ENCODE peak calls at places on chromosomes 3 and 15, in eight cellular contexts. One of them, this sample, is unnamed.

GRCh38 chr3:14403636-14404395 is 1.4 kb downstream of the SLC6A6 start:
- DNase-seq in stimulated activated CD8-positive, alpha-beta memory T cell treated with anti-CD3 and anti-CD28 coated beads, Interleukin-15, amount 100 ng/mL, for 24 hours: no peak
- DNase-seq in stimulated activated CD4-positive, alpha-beta T cell treated with anti-CD3 and anti-CD28 coated beads, Interleukin-2, amount 100 ng/mL, for 48 hours: no peak
- DNase-seq in activated naive CD8-positive, alpha-beta T cell treated with anti-CD3 and anti-CD28 coated beads, Interleukin-2, amount 50 U/mL, for 24 hours: no peak
- DNase-seq in breast epithelium: no peak
- DNase-seq in posterior cingulate gyrus: no peak
- DNase-seq in T-helper 17 cell: no peak
- DNase-seq in kidney epithelial cell: no peak
- DNase-seq in this sample: peak; percentile 78

GRCh38 chr15:47870956-47871625 is 153.8 kb downstream of the SEMA6D start:
- DNase-seq in activated naive CD8-positive, alpha-beta T cell treated with anti-CD3 and anti-CD28 coated beads, Interleukin-2, amount 50 U/mL, for 24 hours: no peak
- DNase-seq in posterior cingulate gyrus: no peak
- DNase-seq in T-helper 17 cell: no peak
- DNase-seq in breast epithelium: no peak
- DNase-seq in stimulated activated CD4-positive, alpha-beta T cell treated with anti-CD3 and anti-CD28 coated beads, Interleukin-2, amount 100 ng/mL, for 48 hours: no peak
- DNase-seq in stimulated activated CD8-positive, alpha-beta memory T cell treated with anti-CD3 and anti-CD28 coated beads, Interleukin-15, amount 100 ng/mL, for 24 hours: no peak
- DNase-seq in kidney epithelial cell: no peak
- DNase-seq in this sample: peak; percentile 58

GRCh38 chr15:75203017-75203907 is 1.6 kb downstream of the C15orf39 start:
- DNase-seq in stimulated activated CD4-positive, alpha-beta T cell treated with anti-CD3 and anti-CD28 coated beads, Interleukin-2, amount 100 ng/mL, for 48 hours: no peak
- DNase-seq in T-helper 17 cell: no peak
- DNase-seq in kidney epithelial cell: no peak
- DNase-seq in activated naive CD8-positive, alpha-beta T cell treated with anti-CD3 and anti-CD28 coated beads, Interleukin-2, amount 50 U/mL, for 24 hours: no peak
- DNase-seq in stimulated activated CD8-positive, alpha-beta memory T cell treated with anti-CD3 and anti-CD28 coated beads, Interleukin-15, amount 100 ng/mL, for 24 hours: no peak
- DNase-seq in breast epithelium: no peak
- DNase-seq in posterior cingulate gyrus: no peak
- DNase-seq in this sample: no peak

GRCh38 chr3:187941135-187941847 is 196.0 kb upstream of the BCL6 start:
- DNase-seq in T-helper 17 cell: no peak
- DNase-seq in kidney epithelial cell: no peak
- DNase-seq in activated naive CD8-positive, alpha-beta T cell treated with anti-CD3 and anti-CD28 coated beads, Interleukin-2, amount 50 U/mL, for 24 hours: no peak
- DNase-seq in breast epithelium: no peak
- DNase-seq in posterior cingulate gyrus: no peak
- DNase-seq in stimulated activated CD8-positive, alpha-beta memory T cell treated with anti-CD3 and anti-CD28 coated beads, Interleukin-15, amount 100 ng/mL, for 24 hours: no peak
- DNase-seq in stimulated activated CD4-positive, alpha-beta T cell treated with anti-CD3 and anti-CD28 coated beads, Interleukin-2, amount 100 ng/mL, for 48 hours: no peak
- DNase-seq in this sample: no peak

GRCh38 chr3:56110886-56111285 is 357.4 kb downstream of the ERC2 start:
- DNase-seq in stimulated activated CD8-positive, alpha-beta memory T cell treated with anti-CD3 and anti-CD28 coated beads, Interleukin-15, amount 100 ng/mL, for 24 hours: no peak
- DNase-seq in posterior cingulate gyrus: no peak
- DNase-seq in kidney epithelial cell: no peak
- DNase-seq in breast epithelium: no peak
- DNase-seq in T-helper 17 cell: no peak
- DNase-seq in activated naive CD8-positive, alpha-beta T cell treated with anti-CD3 and anti-CD28 coated beads, Interleukin-2, amount 50 U/mL, for 24 hours: no peak
- DNase-seq in stimulated activated CD4-positive, alpha-beta T cell treated with anti-CD3 and anti-CD28 coated beads, Interleukin-2, amount 100 ng/mL, for 48 hours: no peak
- DNase-seq in this sample: no peak

GRCh38 chr3:45491344-45491743 is 103.0 kb downstream of the LARS2 start:
- DNase-seq in activated naive CD8-positive, alpha-beta T cell treated with anti-CD3 and anti-CD28 coated beads, Interleukin-2, amount 50 U/mL, for 24 hours: no peak
- DNase-seq in stimulated activated CD4-positive, alpha-beta T cell treated with anti-CD3 and anti-CD28 coated beads, Interleukin-2, amount 100 ng/mL, for 48 hours: no peak
- DNase-seq in posterior cingulate gyrus: no peak
- DNase-seq in breast epithelium: no peak
- DNase-seq in T-helper 17 cell: no peak
- DNase-seq in stimulated activated CD8-positive, alpha-beta memory T cell treated with anti-CD3 and anti-CD28 coated beads, Interleukin-15, amount 100 ng/mL, for 24 hours: no peak
- DNase-seq in kidney epithelial cell: no peak
- DNase-seq in this sample: no peak

GRCh38 chr3:185069583-185070030 is 83.3 kb downstream of the C3orf70 start:
- DNase-seq in kidney epithelial cell: no peak
- DNase-seq in posterior cingulate gyrus: no peak
- DNase-seq in breast epithelium: no peak
- DNase-seq in activated naive CD8-positive, alpha-beta T cell treated with anti-CD3 and anti-CD28 coated beads, Interleukin-2, amount 50 U/mL, for 24 hours: no peak
- DNase-seq in stimulated activated CD8-positive, alpha-beta memory T cell treated with anti-CD3 and anti-CD28 coated beads, Interleukin-15, amount 100 ng/mL, for 24 hours: no peak
- DNase-seq in T-helper 17 cell: no peak
- DNase-seq in stimulated activated CD4-positive, alpha-beta T cell treated with anti-CD3 and anti-CD28 coated beads, Interleukin-2, amount 100 ng/mL, for 48 hours: no peak
- DNase-seq in this sample: no peak

GRCh38 chr15:37007301-37007700 is 93.0 kb downstream of the MEIS2 start:
- DNase-seq in activated naive CD8-positive, alpha-beta T cell treated with anti-CD3 and anti-CD28 coated beads, Interleukin-2, amount 50 U/mL, for 24 hours: no peak
- DNase-seq in posterior cingulate gyrus: no peak
- DNase-seq in breast epithelium: no peak
- DNase-seq in stimulated activated CD8-positive, alpha-beta memory T cell treated with anti-CD3 and anti-CD28 coated beads, Interleukin-15, amount 100 ng/mL, for 24 hours: no peak
- DNase-seq in T-helper 17 cell: no peak
- DNase-seq in kidney epithelial cell: no peak
- DNase-seq in stimulated activated CD4-positive, alpha-beta T cell treated with anti-CD3 and anti-CD28 coated beads, Interleukin-2, amount 100 ng/mL, for 48 hours: no peak
- DNase-seq in this sample: no peak

GRCh38 chr3:48747703-48748102 is 30.7 kb upstream of the IP6K2 start:
- DNase-seq in kidney epithelial cell: no peak
- DNase-seq in breast epithelium: no peak
- DNase-seq in activated naive CD8-positive, alpha-beta T cell treated with anti-CD3 and anti-CD28 coated beads, Interleukin-2, amount 50 U/mL, for 24 hours: no peak
- DNase-seq in posterior cingulate gyrus: no peak
- DNase-seq in stimulated activated CD8-positive, alpha-beta memory T cell treated with anti-CD3 and anti-CD28 coated beads, Interleukin-15, amount 100 ng/mL, for 24 hours: no peak
- DNase-seq in stimulated activated CD4-positive, alpha-beta T cell treated with anti-CD3 and anti-CD28 coated beads, Interleukin-2, amount 100 ng/mL, for 48 hours: no peak
- DNase-seq in T-helper 17 cell: no peak
- DNase-seq in this sample: no peak

GRCh38 chr15:80436511-80437307 is 32.5 kb downstream of the ARNT2 start:
- DNase-seq in activated naive CD8-positive, alpha-beta T cell treated with anti-CD3 and anti-CD28 coated beads, Interleukin-2, amount 50 U/mL, for 24 hours: peak; percentile 7
- DNase-seq in stimulated activated CD8-positive, alpha-beta memory T cell treated with anti-CD3 and anti-CD28 coated beads, Interleukin-15, amount 100 ng/mL, for 24 hours: no peak
- DNase-seq in posterior cingulate gyrus: no peak
- DNase-seq in T-helper 17 cell: no peak
- DNase-seq in kidney epithelial cell: peak; percentile 79
- DNase-seq in breast epithelium: no peak
- DNase-seq in stimulated activated CD4-positive, alpha-beta T cell treated with anti-CD3 and anti-CD28 coated beads, Interleukin-2, amount 100 ng/mL, for 48 hours: no peak
- DNase-seq in this sample: no peak

GRCh38 chr3:100093826-100094225 is 20.5 kb downstream of the FILIP1L start:
- DNase-seq in stimulated activated CD4-positive, alpha-beta T cell treated with anti-CD3 and anti-CD28 coated beads, Interleukin-2, amount 100 ng/mL, for 48 hours: no peak
- DNase-seq in T-helper 17 cell: no peak
- DNase-seq in breast epithelium: no peak
- DNase-seq in activated naive CD8-positive, alpha-beta T cell treated with anti-CD3 and anti-CD28 coated beads, Interleukin-2, amount 50 U/mL, for 24 hours: no peak
- DNase-seq in kidney epithelial cell: no peak
- DNase-seq in stimulated activated CD8-positive, alpha-beta memory T cell treated with anti-CD3 and anti-CD28 coated beads, Interleukin-15, amount 100 ng/mL, for 24 hours: no peak
- DNase-seq in posterior cingulate gyrus: no peak
- DNase-seq in this sample: no peak

GRCh38 chr15:82810863-82811421 is 1.5 kb downstream of the WHAMM start:
- DNase-seq in stimulated activated CD8-positive, alpha-beta memory T cell treated with anti-CD3 and anti-CD28 coated beads, Interleukin-15, amount 100 ng/mL, for 24 hours: no peak
- DNase-seq in kidney epithelial cell: no peak
- DNase-seq in posterior cingulate gyrus: no peak
- DNase-seq in stimulated activated CD4-positive, alpha-beta T cell treated with anti-CD3 and anti-CD28 coated beads, Interleukin-2, amount 100 ng/mL, for 48 hours: no peak
- DNase-seq in T-helper 17 cell: no peak
- DNase-seq in activated naive CD8-positive, alpha-beta T cell treated with anti-CD3 and anti-CD28 coated beads, Interleukin-2, amount 50 U/mL, for 24 hours: peak; percentile 24
- DNase-seq in breast epithelium: no peak
- DNase-seq in this sample: no peak

GRCh38 chr3:24673596-24673995 is 178.9 kb upstream of the THRB start:
- DNase-seq in kidney epithelial cell: no peak
- DNase-seq in activated naive CD8-positive, alpha-beta T cell treated with anti-CD3 and anti-CD28 coated beads, Interleukin-2, amount 50 U/mL, for 24 hours: no peak
- DNase-seq in T-helper 17 cell: no peak
- DNase-seq in stimulated activated CD8-positive, alpha-beta memory T cell treated with anti-CD3 and anti-CD28 coated beads, Interleukin-15, amount 100 ng/mL, for 24 hours: no peak
- DNase-seq in stimulated activated CD4-positive, alpha-beta T cell treated with anti-CD3 and anti-CD28 coated beads, Interleukin-2, amount 100 ng/mL, for 48 hours: no peak
- DNase-seq in breast epithelium: no peak
- DNase-seq in posterior cingulate gyrus: no peak
- DNase-seq in this sample: no peak

GRCh38 chr3:178802993-178803693 is 266.9 kb downstream of the KCNMB2 start:
- DNase-seq in T-helper 17 cell: no peak
- DNase-seq in stimulated activated CD4-positive, alpha-beta T cell treated with anti-CD3 and anti-CD28 coated beads, Interleukin-2, amount 100 ng/mL, for 48 hours: no peak
- DNase-seq in kidney epithelial cell: no peak
- DNase-seq in stimulated activated CD8-positive, alpha-beta memory T cell treated with anti-CD3 and anti-CD28 coated beads, Interleukin-15, amount 100 ng/mL, for 24 hours: no peak
- DNase-seq in activated naive CD8-positive, alpha-beta T cell treated with anti-CD3 and anti-CD28 coated beads, Interleukin-2, amount 50 U/mL, for 24 hours: no peak
- DNase-seq in breast epithelium: no peak
- DNase-seq in posterior cingulate gyrus: no peak
- DNase-seq in this sample: no peak

GRCh38 chr3:87088984-87089841 is 98.3 kb upstream of the VGLL3 start:
- DNase-seq in activated naive CD8-positive, alpha-beta T cell treated with anti-CD3 and anti-CD28 coated beads, Interleukin-2, amount 50 U/mL, for 24 hours: peak; percentile 15
- DNase-seq in posterior cingulate gyrus: peak; percentile 89
- DNase-seq in breast epithelium: no peak
- DNase-seq in stimulated activated CD8-positive, alpha-beta memory T cell treated with anti-CD3 and anti-CD28 coated beads, Interleukin-15, amount 100 ng/mL, for 24 hours: no peak
- DNase-seq in stimulated activated CD4-positive, alpha-beta T cell treated with anti-CD3 and anti-CD28 coated beads, Interleukin-2, amount 100 ng/mL, for 48 hours: no peak
- DNase-seq in T-helper 17 cell: no peak
- DNase-seq in kidney epithelial cell: peak; percentile 16
- DNase-seq in this sample: peak; percentile 14

GRCh38 chr3:80688814-80689213 is 921.0 kb upstream of the ROBO1 start:
- DNase-seq in stimulated activated CD8-positive, alpha-beta memory T cell treated with anti-CD3 and anti-CD28 coated beads, Interleukin-15, amount 100 ng/mL, for 24 hours: no peak
- DNase-seq in T-helper 17 cell: no peak
- DNase-seq in kidney epithelial cell: no peak
- DNase-seq in activated naive CD8-positive, alpha-beta T cell treated with anti-CD3 and anti-CD28 coated beads, Interleukin-2, amount 50 U/mL, for 24 hours: no peak
- DNase-seq in stimulated activated CD4-positive, alpha-beta T cell treated with anti-CD3 and anti-CD28 coated beads, Interleukin-2, amount 100 ng/mL, for 48 hours: no peak
- DNase-seq in breast epithelium: no peak
- DNase-seq in posterior cingulate gyrus: no peak
- DNase-seq in this sample: no peak

GRCh38 chr3:38805765-38806386 is 10.1 kb downstream of the SCN10A start:
- DNase-seq in activated naive CD8-positive, alpha-beta T cell treated with anti-CD3 and anti-CD28 coated beads, Interleukin-2, amount 50 U/mL, for 24 hours: peak; percentile 41
- DNase-seq in stimulated activated CD8-positive, alpha-beta memory T cell treated with anti-CD3 and anti-CD28 coated beads, Interleukin-15, amount 100 ng/mL, for 24 hours: no peak
- DNase-seq in stimulated activated CD4-positive, alpha-beta T cell treated with anti-CD3 and anti-CD28 coated beads, Interleukin-2, amount 100 ng/mL, for 48 hours: peak; percentile 34
- DNase-seq in posterior cingulate gyrus: no peak
- DNase-seq in breast epithelium: no peak
- DNase-seq in kidney epithelial cell: peak; percentile 23
- DNase-seq in T-helper 17 cell: no peak
- DNase-seq in this sample: no peak

GRCh38 chr15:72591361-72591760 is 63.1 kb upstream of the GOLGA6B start:
- DNase-seq in activated naive CD8-positive, alpha-beta T cell treated with anti-CD3 and anti-CD28 coated beads, Interleukin-2, amount 50 U/mL, for 24 hours: no peak
- DNase-seq in kidney epithelial cell: no peak
- DNase-seq in posterior cingulate gyrus: no peak
- DNase-seq in stimulated activated CD4-positive, alpha-beta T cell treated with anti-CD3 and anti-CD28 coated beads, Interleukin-2, amount 100 ng/mL, for 48 hours: no peak
- DNase-seq in stimulated activated CD8-positive, alpha-beta memory T cell treated with anti-CD3 and anti-CD28 coated beads, Interleukin-15, amount 100 ng/mL, for 24 hours: no peak
- DNase-seq in T-helper 17 cell: no peak
- DNase-seq in breast epithelium: no peak
- DNase-seq in this sample: no peak

GRCh38 chr3:69116897-69117296 is 5.5 kb downstream of the LMOD3 start:
- DNase-seq in stimulated activated CD4-positive, alpha-beta T cell treated with anti-CD3 and anti-CD28 coated beads, Interleukin-2, amount 100 ng/mL, for 48 hours: no peak
- DNase-seq in breast epithelium: no peak
- DNase-seq in T-helper 17 cell: no peak
- DNase-seq in stimulated activated CD8-positive, alpha-beta memory T cell treated with anti-CD3 and anti-CD28 coated beads, Interleukin-15, amount 100 ng/mL, for 24 hours: no peak
- DNase-seq in activated naive CD8-positive, alpha-beta T cell treated with anti-CD3 and anti-CD28 coated beads, Interleukin-2, amount 50 U/mL, for 24 hours: no peak
- DNase-seq in posterior cingulate gyrus: no peak
- DNase-seq in kidney epithelial cell: no peak
- DNase-seq in this sample: no peak

GRCh38 chr3:134559591-134559990 is 73.7 kb downstream of the CEP63 start:
- DNase-seq in breast epithelium: no peak
- DNase-seq in kidney epithelial cell: no peak
- DNase-seq in stimulated activated CD8-positive, alpha-beta memory T cell treated with anti-CD3 and anti-CD28 coated beads, Interleukin-15, amount 100 ng/mL, for 24 hours: no peak
- DNase-seq in activated naive CD8-positive, alpha-beta T cell treated with anti-CD3 and anti-CD28 coated beads, Interleukin-2, amount 50 U/mL, for 24 hours: no peak
- DNase-seq in T-helper 17 cell: no peak
- DNase-seq in posterior cingulate gyrus: no peak
- DNase-seq in stimulated activated CD4-positive, alpha-beta T cell treated with anti-CD3 and anti-CD28 coated beads, Interleukin-2, amount 100 ng/mL, for 48 hours: no peak
- DNase-seq in this sample: no peak

GRCh38 chr15:45705510-45706473 is 71.0 kb downstream of the SQOR start:
- DNase-seq in activated naive CD8-positive, alpha-beta T cell treated with anti-CD3 and anti-CD28 coated beads, Interleukin-2, amount 50 U/mL, for 24 hours: peak; percentile 77
- DNase-seq in breast epithelium: peak; percentile 79
- DNase-seq in stimulated activated CD4-positive, alpha-beta T cell treated with anti-CD3 and anti-CD28 coated beads, Interleukin-2, amount 100 ng/mL, for 48 hours: peak; percentile 67
- DNase-seq in stimulated activated CD8-positive, alpha-beta memory T cell treated with anti-CD3 and anti-CD28 coated beads, Interleukin-15, amount 100 ng/mL, for 24 hours: peak; percentile 35
- DNase-seq in posterior cingulate gyrus: peak; percentile 85
- DNase-seq in T-helper 17 cell: peak; percentile 47
- DNase-seq in kidney epithelial cell: peak; percentile 38
- DNase-seq in this sample: peak; percentile 68

GRCh38 chr3:150237490-150237889 is 170.6 kb upstream of the TSC22D2 start:
- DNase-seq in stimulated activated CD8-positive, alpha-beta memory T cell treated with anti-CD3 and anti-CD28 coated beads, Interleukin-15, amount 100 ng/mL, for 24 hours: no peak
- DNase-seq in kidney epithelial cell: no peak
- DNase-seq in T-helper 17 cell: no peak
- DNase-seq in stimulated activated CD4-positive, alpha-beta T cell treated with anti-CD3 and anti-CD28 coated beads, Interleukin-2, amount 100 ng/mL, for 48 hours: no peak
- DNase-seq in breast epithelium: no peak
- DNase-seq in posterior cingulate gyrus: no peak
- DNase-seq in activated naive CD8-positive, alpha-beta T cell treated with anti-CD3 and anti-CD28 coated beads, Interleukin-2, amount 50 U/mL, for 24 hours: no peak
- DNase-seq in this sample: peak; percentile 63

GRCh38 chr15:81152339-81152738 is 18.3 kb downstream of the CFAP161 start:
- DNase-seq in T-helper 17 cell: no peak
- DNase-seq in breast epithelium: no peak
- DNase-seq in kidney epithelial cell: no peak
- DNase-seq in stimulated activated CD8-positive, alpha-beta memory T cell treated with anti-CD3 and anti-CD28 coated beads, Interleukin-15, amount 100 ng/mL, for 24 hours: no peak
- DNase-seq in posterior cingulate gyrus: no peak
- DNase-seq in stimulated activated CD4-positive, alpha-beta T cell treated with anti-CD3 and anti-CD28 coated beads, Interleukin-2, amount 100 ng/mL, for 48 hours: no peak
- DNase-seq in activated naive CD8-positive, alpha-beta T cell treated with anti-CD3 and anti-CD28 coated beads, Interleukin-2, amount 50 U/mL, for 24 hours: no peak
- DNase-seq in this sample: no peak

GRCh38 chr3:177606891-177607290 is 409.6 kb upstream of the TBL1XR1 start:
- DNase-seq in T-helper 17 cell: no peak
- DNase-seq in stimulated activated CD4-positive, alpha-beta T cell treated with anti-CD3 and anti-CD28 coated beads, Interleukin-2, amount 100 ng/mL, for 48 hours: no peak
- DNase-seq in kidney epithelial cell: no peak
- DNase-seq in activated naive CD8-positive, alpha-beta T cell treated with anti-CD3 and anti-CD28 coated beads, Interleukin-2, amount 50 U/mL, for 24 hours: no peak
- DNase-seq in stimulated activated CD8-positive, alpha-beta memory T cell treated with anti-CD3 and anti-CD28 coated beads, Interleukin-15, amount 100 ng/mL, for 24 hours: no peak
- DNase-seq in posterior cingulate gyrus: no peak
- DNase-seq in breast epithelium: peak; percentile 57
- DNase-seq in this sample: no peak

GRCh38 chr3:180619723-180620122 is 17.8 kb downstream of the TTC14 start:
- DNase-seq in activated naive CD8-positive, alpha-beta T cell treated with anti-CD3 and anti-CD28 coated beads, Interleukin-2, amount 50 U/mL, for 24 hours: no peak
- DNase-seq in T-helper 17 cell: no peak
- DNase-seq in breast epithelium: no peak
- DNase-seq in stimulated activated CD8-positive, alpha-beta memory T cell treated with anti-CD3 and anti-CD28 coated beads, Interleukin-15, amount 100 ng/mL, for 24 hours: no peak
- DNase-seq in stimulated activated CD4-positive, alpha-beta T cell treated with anti-CD3 and anti-CD28 coated beads, Interleukin-2, amount 100 ng/mL, for 48 hours: no peak
- DNase-seq in posterior cingulate gyrus: no peak
- DNase-seq in kidney epithelial cell: no peak
- DNase-seq in this sample: no peak

GRCh38 chr3:123499316-123499715 is 50.4 kb upstream of the ADCY5 start:
- DNase-seq in breast epithelium: no peak
- DNase-seq in stimulated activated CD8-positive, alpha-beta memory T cell treated with anti-CD3 and anti-CD28 coated beads, Interleukin-15, amount 100 ng/mL, for 24 hours: no peak
- DNase-seq in posterior cingulate gyrus: no peak
- DNase-seq in kidney epithelial cell: no peak
- DNase-seq in stimulated activated CD4-positive, alpha-beta T cell treated with anti-CD3 and anti-CD28 coated beads, Interleukin-2, amount 100 ng/mL, for 48 hours: no peak
- DNase-seq in T-helper 17 cell: no peak
- DNase-seq in activated naive CD8-positive, alpha-beta T cell treated with anti-CD3 and anti-CD28 coated beads, Interleukin-2, amount 50 U/mL, for 24 hours: no peak
- DNase-seq in this sample: no peak